ENCODE peak calls at places on chromosomes 13 and 19, in four cellular contexts. M, T, U and I are unnamed samples.

GRCh38 chr19:11540642-11541041 is 2.0 kb downstream of the CNN1 start:
- DNase-seq in T (no peak), M (no peak), U (no peak), I (no peak)

GRCh38 chr13:30601836-30602235 is 15.9 kb upstream of the USPL1 start:
- DNase-seq in U (no peak), T (no peak), M (no peak), I (no peak)

GRCh38 chr13:50170447-50171037 is 155.3 kb downstream of the KCNRG start:
- DNase-seq in T (no peak), U (peak), M (peak), I (peak)

GRCh38 chr13:96581741-96582140 is 412.5 kb downstream of the OXGR1 start:
- DNase-seq in U (no peak), T (no peak), M (peak), I (peak)

GRCh38 chr19:39811064-39811463 is 22.9 kb downstream of the DYRK1B start:
- DNase-seq in U (no peak), T (no peak), M (no peak), I (no peak)

GRCh38 chr13:75079226-75079625 is 402.7 kb downstream of the TBC1D4 start:
- DNase-seq in M (peak), U (peak), T (no peak), I (peak)

GRCh38 chr13:65307056-65307455 is 1923.1 kb downstream of the PCDH9 start:
- DNase-seq in T (no peak), M (no peak), U (no peak), I (no peak)

GRCh38 chr19:35144600-35145436 is 1.8 kb downstream of the FXYD7 start:
- DNase-seq in T (peak), U (no peak), M (peak), I (peak)

GRCh38 chr13:41492432-41493267 is 35.3 kb downstream of the RGCC start:
- DNase-seq in U (no peak), T (no peak), M (no peak), I (no peak)

GRCh38 chr13:23753523-23753922 is 135.7 kb downstream of the MIPEP start:
- DNase-seq in T (peak), U (peak), M (peak), I (peak)

GRCh38 chr19:342801-343421 is 1.7 kb downstream of the MIER2 start:
- DNase-seq in U (peak), M (peak), T (no peak), I (peak)

GRCh38 chr13:75907044-75907443 is 270.9 kb downstream of the LMO7 start:
- DNase-seq in M (no peak), T (no peak), U (no peak), I (no peak)

GRCh38 chr13:30308548-30308947 is 1.2 kb upstream of the KATNAL1 start:
- DNase-seq in M (no peak), U (peak), T (no peak), I (peak)

GRCh38 chr19:46860846-46861690 is at the start of gene ARHGAP35:
- DNase-seq in M (no peak), T (peak), U (peak), I (peak)

GRCh38 chr13:111256458-111256857 is 64.0 kb upstream of the TEX29 start:
- DNase-seq in T (no peak), M (no peak), U (no peak), I (no peak)

GRCh38 chr13:107210216-107211010 is 642.5 kb upstream of the ARGLU1 start:
- DNase-seq in M (no peak), T (no peak), U (peak), I (no peak)

GRCh38 chr19:39157997-39158389 is 32.4 kb downstream of the PAK4 start:
- DNase-seq in T (no peak), U (no peak), M (no peak), I (no peak)

GRCh38 chr13:91228940-91229339 is 118.5 kb upstream of the MIR17HG start:
- DNase-seq in M (no peak), U (no peak), T (no peak), I (no peak)

GRCh38 chr13:89763011-89763410 is 1584.5 kb upstream of the MIR17HG start:
- DNase-seq in M (peak), T (no peak), U (no peak), I (peak)

GRCh38 chr13:32901994-32902780 is 114.0 kb upstream of the KL start:
- DNase-seq in T (no peak), M (no peak), U (peak), I (peak)

GRCh38 chr13:71979616-71980015 is 112.6 kb upstream of the DACH1 start:
- DNase-seq in M (peak), U (no peak), T (peak), I (peak)

GRCh38 chr13:113458218-113459065 is 5.2 kb upstream of the ADPRHL1 start:
- DNase-seq in M (no peak), U (peak), T (peak), I (no peak)

GRCh38 chr19:50244695-50245094 is 41.3 kb downstream of the MYH14 start:
- DNase-seq in T (peak), M (no peak), U (no peak), I (no peak)

GRCh38 chr13:33230178-33230881 is 55.2 kb downstream of the STARD13 start:
- DNase-seq in U (peak), T (no peak), M (no peak), I (peak)

GRCh38 chr13:110424596-110425443 is 117.7 kb downstream of the COL4A2 start:
- DNase-seq in T (no peak), M (no peak), U (no peak), I (no peak)

GRCh38 chr19:29610574-29611271 is 4.6 kb downstream of the POP4 start:
- DNase-seq in M (peak), T (peak), U (peak), I (peak)

GRCh38 chr13:33096886-33097610 is 80.8 kb downstream of the KL start:
- DNase-seq in M (no peak), U (no peak), T (no peak), I (no peak)

GRCh38 chr19:58021541-58022282 is 12.1 kb upstream of the ZSCAN1 start:
- DNase-seq in T (peak), U (peak), M (peak), I (no peak)

GRCh38 chr13:102185375-102185984 is 216.4 kb downstream of the FGF14 start:
- DNase-seq in T (no peak), U (no peak), M (no peak), I (no peak)

GRCh38 chr13:44364019-44364418 is 9.6 kb upstream of the SERP2 start:
- DNase-seq in M (no peak), U (no peak), T (no peak), I (no peak)

GRCh38 chr19:51712461-51713081 is 11.2 kb downstream of the HAS1 start:
- DNase-seq in U (peak), T (peak), M (peak), I (peak)

GRCh38 chr13:27171244-27171829 is at the start of gene USP12:
- DNase-seq in M (peak), T (peak), U (peak), I (no peak)

GRCh38 chr13:99086869-99087129 is 108.9 kb upstream of the DOCK9 start:
- DNase-seq in M (peak), T (no peak), U (no peak), I (no peak)
- TF ChIP-seq CTCF in M (no peak), T (no peak), U (no peak), I (no peak)

GRCh38 chr19:6196361-6196760 is 60.9 kb downstream of the ACSBG2 start:
- DNase-seq in T (no peak), U (no peak), M (no peak), I (no peak)

GRCh38 chr19:6198896-6199239 is 63.4 kb downstream of the ACSBG2 start:
- DNase-seq in U (no peak), T (no peak), M (no peak), I (no peak)

GRCh38 chr19:6204866-6205723 is 69.6 kb downstream of the ACSBG2 start:
- DNase-seq in U (no peak), T (no peak), M (no peak), I (no peak)

GRCh38 chr19:6204212-6204611 is 68.7 kb downstream of the ACSBG2 start:
- DNase-seq in M (no peak), T (no peak), U (peak), I (peak)

GRCh38 chr19:6199240-6199983 is 63.9 kb downstream of the ACSBG2 start:
- DNase-seq in M (peak), U (peak), T (peak), I (peak)
- TF ChIP-seq CTCF in M (peak), U (peak), T (no peak), I (no peak)

GRCh38 chr19:43610493-43610892 is 1.4 kb upstream of the SRRM5 start:
- DNase-seq in M (no peak), U (no peak), T (no peak), I (no peak)
- TF ChIP-seq CTCF in M (no peak), U (no peak), T (no peak), I (no peak)

GRCh38 chr19:13579388-13580060 is 73.2 kb upstream of the CACNA1A start:
- DNase-seq in M (no peak), U (peak), T (peak), I (no peak)
- TF ChIP-seq CTCF in M (no peak), U (peak), T (peak), I (no peak)

GRCh38 chr19:7624810-7625209 is 4.5 kb downstream of the XAB2 start:
- DNase-seq in U (no peak), T (no peak), M (no peak), I (no peak)

GRCh38 chr19:7622933-7623685 is 6.2 kb downstream of the XAB2 start:
- DNase-seq in M (no peak), U (no peak), T (peak), I (no peak)

GRCh38 chr19:7623725-7624603 is 5.4 kb downstream of the XAB2 start:
- DNase-seq in M (no peak), U (no peak), T (no peak), I (no peak)

GRCh38 chr19:7627166-7627565 is 2.2 kb downstream of the XAB2 start:
- DNase-seq in T (no peak), U (no peak), M (no peak), I (no peak)

DNA sequence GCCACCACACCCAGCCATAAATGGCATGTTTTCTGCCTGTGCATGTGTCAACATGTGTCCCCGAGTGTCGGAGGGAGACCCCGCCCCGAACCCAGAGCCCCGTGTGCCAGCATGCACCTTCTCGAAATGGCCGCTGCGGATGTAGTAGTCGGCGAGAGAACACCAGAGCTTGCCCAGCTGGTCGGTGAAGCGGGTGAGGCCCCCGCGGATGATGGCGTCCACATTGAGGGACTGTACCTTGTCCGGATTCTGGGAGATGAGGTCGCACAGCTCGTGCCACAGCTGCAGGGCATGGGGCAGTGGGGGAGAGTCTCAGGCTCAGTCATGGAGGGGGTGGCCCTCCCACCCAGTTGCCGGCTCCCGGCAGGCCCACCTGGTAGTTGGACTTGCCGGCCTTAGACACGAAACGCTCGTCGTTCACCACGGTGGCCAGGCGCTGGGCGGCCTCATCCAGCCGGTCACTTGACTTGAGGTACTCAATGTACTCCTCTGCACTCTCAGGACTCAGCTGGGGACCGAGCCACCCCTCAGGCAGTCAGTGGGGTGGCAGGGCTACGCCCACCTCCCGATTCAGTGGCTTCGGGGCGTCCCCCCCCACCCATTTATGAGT is 3.5 kb downstream of the XAB2 start:
- DNase-seq in T (no peak), U (no peak), M (no peak), I (no peak)
- TF ChIP-seq CTCF in T (no peak), U (no peak), M (no peak), I (no peak)